ENCODE peak calls at places on chromosomes 2 and 18, in nine cellular contexts. R, V, T, G, N, X, Q, I and E are unnamed samples.

GRCh38 chr2:17830053-17831034 is 14.1 kb downstream of the MSGN1 start:
- DNase-seq in T (peak; percentile 82), R (peak; percentile 9), G (no peak), Q (peak; percentile 62), N (peak; percentile 89), X (peak; percentile 96), V (peak; percentile 87), I (peak; percentile 20), E (peak; percentile 97)

GRCh38 chr2:231926180-231926741 is at the start of gene NPPC:
- DNase-seq in X (peak; percentile 84), Q (no peak), I (no peak), T (peak; percentile 63), V (peak; percentile 83), N (no peak), R (no peak), G (peak; percentile 65), E (peak; percentile 89)

GRCh38 chr2:241135737-241136136 is 13.5 kb downstream of the PASK start:
- DNase-seq in R (no peak), I (no peak), Q (no peak), T (no peak), V (no peak), G (no peak), N (peak; percentile 82), X (no peak), E (no peak)

GRCh38 chr18:67590571-67591141 is 74.1 kb upstream of the DSEL start:
- DNase-seq in N (no peak), I (no peak), V (no peak), R (no peak), Q (no peak), X (peak; percentile 30), G (no peak), T (peak; percentile 48), E (no peak)

GRCh38 chr2:164840930-164841718 is 499 bp downstream of the COBLL1 start:
- DNase-seq in G (peak; percentile 77), N (peak; percentile 81), R (no peak), V (peak; percentile 90), T (peak; percentile 77), I (no peak), Q (peak; percentile 46), X (peak; percentile 85), E (peak; percentile 84)

GRCh38 chr2:231369580-231370428 is 25.7 kb upstream of the B3GNT7 start:
- DNase-seq in N (no peak), T (no peak), G (no peak), R (no peak), X (peak; percentile 59), Q (peak; percentile 72), I (no peak), V (no peak), E (no peak)

GRCh38 chr2:43174368-43175186 is 51.8 kb downstream of the ZFP36L2 start:
- DNase-seq in Q (no peak), T (no peak), R (no peak), V (peak; percentile 72), I (no peak), N (peak; percentile 72), G (no peak), X (no peak), E (no peak)

GRCh38 chr2:33706410-33706809 is 107.3 kb upstream of the FAM98A start:
- DNase-seq in V (no peak), X (no peak), Q (no peak), N (no peak), R (no peak), G (no peak), I (no peak), T (no peak), E (no peak)

GRCh38 chr2:149219853-149220252 is 110.5 kb upstream of the LYPD6 start:
- DNase-seq in G (no peak), V (no peak), R (no peak), X (no peak), Q (no peak), N (no peak), T (no peak), I (no peak), E (no peak)

GRCh38 chr2:218152777-218153176 is 14.0 kb downstream of the CXCR1 start:
- DNase-seq in G (no peak), R (no peak), N (no peak), I (no peak), X (no peak), T (no peak), V (no peak), Q (peak; percentile 66), E (no peak)

GRCh38 chr18:13872373-13872772 is 43.0 kb downstream of the MC2R start:
- DNase-seq in Q (no peak), T (no peak), G (no peak), R (no peak), N (no peak), X (no peak), I (no peak), V (no peak), E (no peak)

GRCh38 chr2:187612857-187613256 is 58.6 kb upstream of the TFPI start:
- DNase-seq in N (no peak), I (no peak), R (no peak), Q (no peak), X (no peak), V (no peak), G (no peak), T (no peak), E (no peak)

GRCh38 chr2:185375731-185376130 is 362.9 kb upstream of the FSIP2 start:
- DNase-seq in V (no peak), T (no peak), I (no peak), Q (no peak), G (no peak), X (no peak), N (no peak), R (no peak), E (no peak)

GRCh38 chr18:8808001-8808400 is 102.6 kb downstream of the MTCL1 start:
- DNase-seq in Q (no peak), T (no peak), V (no peak), R (no peak), X (no peak), G (no peak), I (no peak), N (no peak), E (peak; percentile 23)

GRCh38 chr18:8807502-8807833 is 102.1 kb downstream of the MTCL1 start:
- DNase-seq in G (no peak), I (no peak), V (no peak), X (no peak), R (no peak), N (no peak), T (no peak), Q (no peak), E (no peak)

GRCh38 chr18:8811115-8811514 is 105.8 kb downstream of the MTCL1 start:
- DNase-seq in X (no peak), G (no peak), V (no peak), N (no peak), R (no peak), I (no peak), Q (no peak), T (no peak), E (no peak)

GRCh38 chr18:8810157-8810556 is 104.8 kb downstream of the MTCL1 start:
- DNase-seq in T (no peak), R (no peak), I (no peak), N (no peak), V (no peak), Q (no peak), G (no peak), X (no peak), E (no peak)

DNA sequence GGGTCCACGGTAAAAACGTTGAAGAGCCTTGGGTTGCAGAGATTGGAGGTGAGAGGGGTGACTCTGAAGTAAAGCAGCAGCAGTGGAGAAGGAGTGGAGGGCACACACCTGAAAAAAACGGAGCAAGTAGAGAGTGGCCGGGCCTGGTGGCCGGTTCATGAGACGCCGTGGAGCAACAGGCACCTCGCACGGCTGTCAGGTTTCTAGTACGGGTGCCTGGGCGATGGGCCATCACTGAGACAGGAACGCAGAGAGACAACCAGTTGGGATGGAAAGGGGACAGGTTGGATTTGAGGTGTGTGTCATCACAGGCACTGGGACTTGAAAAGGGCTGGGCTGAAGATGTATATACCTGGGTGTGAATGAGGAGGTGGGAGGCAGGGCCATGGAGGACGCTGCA is 104.2 kb downstream of the MTCL1 start:
- DNase-seq in N (no peak), T (no peak), X (no peak), I (no peak), G (no peak), Q (no peak), R (no peak), V (no peak), E (no peak)
- H3K4me3 ChIP-seq in N (no peak overlapping the region), T (no peak overlapping the region), X (no peak overlapping the region), I (no peak overlapping the region), G (no peak overlapping the region), Q (no peak overlapping the region), R (no peak overlapping the region), V (no peak overlapping the region), E (no peak overlapping the region)

GRCh38 chr2:48572797-48573196 is 42.8 kb downstream of the STON1 start:
- DNase-seq in V (no peak), N (no peak), R (no peak), G (no peak), Q (no peak), I (no peak), X (peak; percentile 19), T (no peak), E (no peak)

GRCh38 chr2:48569433-48569832 is 39.5 kb downstream of the STON1 start:
- DNase-seq in Q (no peak), X (no peak), T (peak; percentile 68), N (no peak), R (peak; percentile 17), G (no peak), I (no peak), V (no peak), E (no peak)

GRCh38 chr2:48578313-48578712 is 39.3 kb upstream of the GTF2A1L start:
- DNase-seq in G (no peak), N (no peak), X (no peak), I (no peak), V (no peak), Q (peak; percentile 10), T (no peak), R (no peak), E (no peak)

GRCh38 chr2:48574353-48575290 is 43.0 kb upstream of the GTF2A1L start:
- DNase-seq in I (no peak), R (no peak), N (no peak), T (no peak), V (no peak), Q (peak; percentile 33), X (no peak), G (no peak), E (no peak)
- H3K4me3 ChIP-seq in I (no peak overlapping the region), R (no peak overlapping the region), N (no peak overlapping the region), T (no peak overlapping the region), V (no peak overlapping the region), Q (no peak overlapping the region), X (no peak overlapping the region), G (no peak overlapping the region), E (no peak overlapping the region)

GRCh38 chr2:55229221-55229620 is 2.9 kb downstream of the CLHC1 start:
- DNase-seq in V (no peak), I (no peak), T (no peak), Q (no peak), N (no peak), R (no peak), G (no peak), X (no peak), E (no peak)
- H3K4me3 ChIP-seq in V (no peak overlapping the region), I (no peak overlapping the region), T (no peak overlapping the region), Q (no peak overlapping the region), N (no peak overlapping the region), R (no peak overlapping the region), G (no peak overlapping the region), X (no peak overlapping the region), E (no peak overlapping the region)

DNA sequence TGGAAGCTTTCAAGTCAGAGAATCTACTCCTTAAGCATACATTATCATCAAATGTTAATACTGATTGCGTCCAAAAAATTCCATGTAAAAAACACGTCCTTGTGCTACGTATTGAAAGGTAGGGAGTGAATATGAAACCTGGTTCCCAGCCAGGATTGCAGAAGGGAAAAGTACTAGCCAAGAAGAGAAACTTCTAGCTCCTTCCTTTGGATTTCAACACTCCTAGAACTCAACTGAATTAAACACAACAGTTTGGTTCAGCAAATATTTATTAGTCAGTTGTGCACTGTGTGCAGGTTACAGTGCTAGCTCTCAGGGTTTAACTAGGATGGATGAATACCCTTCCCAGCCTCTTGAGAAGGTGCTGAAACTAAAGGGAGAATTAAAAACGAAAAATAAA is 33.9 kb upstream of the FHL2 start:
- DNase-seq in V (no peak), T (peak; percentile 36), N (no peak), X (no peak), I (no peak), R (no peak), Q (no peak), G (no peak), E (no peak)
- H3K4me3 ChIP-seq in V (no peak overlapping the region), T (no peak overlapping the region), N (no peak overlapping the region), X (no peak overlapping the region), I (no peak overlapping the region), R (no peak overlapping the region), Q (no peak overlapping the region), G (no peak overlapping the region), E (no peak overlapping the region)